ENCODE peak calls at places on chromosomes 16 and 17, in eight cellular contexts. One of them, this sample, is unnamed.

GRCh38 chr16:79519448-79519847 is 81.1 kb downstream of the MAF start:
- ATAC-seq in Panc1: no peak
- ATAC-seq in activated T-helper 17 cell treated with anti-CD3 and anti-CD28 coated beads, Interleukin-2, amount 50 U/mL, for 72 hours: peak
- ATAC-seq in left cardiac atrium: no peak
- ATAC-seq in Right ventricle myocardium inferior: peak
- ATAC-seq in left lung: no peak
- ATAC-seq in heart left ventricle: no peak
- ATAC-seq in RWPE2: no peak
- ATAC-seq in this sample: peak

GRCh38 chr16:89548344-89549006 is 12.0 kb upstream of the RPL13 start:
- ATAC-seq in Panc1: no peak
- ATAC-seq in activated T-helper 17 cell treated with anti-CD3 and anti-CD28 coated beads, Interleukin-2, amount 50 U/mL, for 72 hours: peak
- ATAC-seq in left cardiac atrium: no peak
- ATAC-seq in Right ventricle myocardium inferior: no peak
- ATAC-seq in left lung: no peak
- ATAC-seq in heart left ventricle: no peak
- ATAC-seq in RWPE2: no peak
- ATAC-seq in this sample: no peak

GRCh38 chr17:43456661-43457361 is 27.0 kb upstream of the DHX8 start:
- ATAC-seq in Panc1: no peak
- ATAC-seq in activated T-helper 17 cell treated with anti-CD3 and anti-CD28 coated beads, Interleukin-2, amount 50 U/mL, for 72 hours: peak
- ATAC-seq in left cardiac atrium: peak
- ATAC-seq in Right ventricle myocardium inferior: peak
- ATAC-seq in left lung: peak
- ATAC-seq in heart left ventricle: peak
- ATAC-seq in RWPE2: peak
- ATAC-seq in this sample: peak

GRCh38 chr17:51133365-51133764 is 12.7 kb upstream of the SPAG9 start:
- ATAC-seq in Panc1: no peak
- ATAC-seq in activated T-helper 17 cell treated with anti-CD3 and anti-CD28 coated beads, Interleukin-2, amount 50 U/mL, for 72 hours: peak
- ATAC-seq in left cardiac atrium: no peak
- ATAC-seq in Right ventricle myocardium inferior: no peak
- ATAC-seq in left lung: no peak
- ATAC-seq in heart left ventricle: no peak
- ATAC-seq in RWPE2: no peak
- ATAC-seq in this sample: no peak

GRCh38 chr16:89200850-89201466 is 621 bp upstream of the SLC22A31 start:
- ATAC-seq in Panc1: peak
- ATAC-seq in activated T-helper 17 cell treated with anti-CD3 and anti-CD28 coated beads, Interleukin-2, amount 50 U/mL, for 72 hours: peak
- ATAC-seq in left cardiac atrium: peak
- ATAC-seq in Right ventricle myocardium inferior: no peak
- ATAC-seq in left lung: no peak
- ATAC-seq in heart left ventricle: no peak
- ATAC-seq in RWPE2: no peak
- ATAC-seq in this sample: no peak

GRCh38 chr17:78390241-78391050 is 12.0 kb downstream of the PGS1 start:
- ATAC-seq in Panc1: peak
- ATAC-seq in activated T-helper 17 cell treated with anti-CD3 and anti-CD28 coated beads, Interleukin-2, amount 50 U/mL, for 72 hours: peak
- ATAC-seq in left cardiac atrium: no peak
- ATAC-seq in Right ventricle myocardium inferior: peak
- ATAC-seq in left lung: no peak
- ATAC-seq in heart left ventricle: no peak
- ATAC-seq in RWPE2: peak
- ATAC-seq in this sample: no peak

GRCh38 chr17:81513669-81514484 is 1.3 kb upstream of the ACTG1 start:
- ATAC-seq in Panc1: peak
- ATAC-seq in activated T-helper 17 cell treated with anti-CD3 and anti-CD28 coated beads, Interleukin-2, amount 50 U/mL, for 72 hours: peak
- ATAC-seq in left cardiac atrium: peak
- ATAC-seq in Right ventricle myocardium inferior: peak
- ATAC-seq in left lung: peak
- ATAC-seq in heart left ventricle: peak
- ATAC-seq in RWPE2: peak
- ATAC-seq in this sample: peak

GRCh38 chr17:40330850-40331470 is 22.0 kb downstream of the RARA start:
- ATAC-seq in Panc1: no peak
- ATAC-seq in activated T-helper 17 cell treated with anti-CD3 and anti-CD28 coated beads, Interleukin-2, amount 50 U/mL, for 72 hours: no peak
- ATAC-seq in left cardiac atrium: no peak
- ATAC-seq in Right ventricle myocardium inferior: no peak
- ATAC-seq in left lung: no peak
- ATAC-seq in heart left ventricle: no peak
- ATAC-seq in RWPE2: no peak
- ATAC-seq in this sample: no peak

GRCh38 chr17:5430413-5430999 is 8.4 kb downstream of the C1QBP start:
- ATAC-seq in Panc1: no peak
- ATAC-seq in activated T-helper 17 cell treated with anti-CD3 and anti-CD28 coated beads, Interleukin-2, amount 50 U/mL, for 72 hours: no peak
- ATAC-seq in left cardiac atrium: no peak
- ATAC-seq in Right ventricle myocardium inferior: no peak
- ATAC-seq in left lung: peak
- ATAC-seq in heart left ventricle: no peak
- ATAC-seq in RWPE2: no peak
- ATAC-seq in this sample: peak

GRCh38 chr17:82765357-82765756 is 13.5 kb downstream of the TBCD start:
- ATAC-seq in Panc1: no peak
- ATAC-seq in activated T-helper 17 cell treated with anti-CD3 and anti-CD28 coated beads, Interleukin-2, amount 50 U/mL, for 72 hours: no peak
- ATAC-seq in left cardiac atrium: no peak
- ATAC-seq in Right ventricle myocardium inferior: no peak
- ATAC-seq in left lung: no peak
- ATAC-seq in heart left ventricle: peak
- ATAC-seq in RWPE2: no peak
- ATAC-seq in this sample: no peak

GRCh38 chr16:58733248-58733670 is 857 bp downstream of the GOT2 start:
- ATAC-seq in Panc1: no peak
- ATAC-seq in activated T-helper 17 cell treated with anti-CD3 and anti-CD28 coated beads, Interleukin-2, amount 50 U/mL, for 72 hours: no peak
- ATAC-seq in left cardiac atrium: peak
- ATAC-seq in Right ventricle myocardium inferior: peak
- ATAC-seq in left lung: peak
- ATAC-seq in heart left ventricle: no peak
- ATAC-seq in RWPE2: no peak
- ATAC-seq in this sample: no peak

GRCh38 chr17:75511270-75511609 is 4.1 kb downstream of the CASKIN2 start:
- ATAC-seq in Panc1: no peak
- ATAC-seq in activated T-helper 17 cell treated with anti-CD3 and anti-CD28 coated beads, Interleukin-2, amount 50 U/mL, for 72 hours: no peak
- ATAC-seq in left cardiac atrium: no peak
- ATAC-seq in Right ventricle myocardium inferior: no peak
- ATAC-seq in left lung: no peak
- ATAC-seq in heart left ventricle: no peak
- ATAC-seq in RWPE2: no peak
- ATAC-seq in this sample: no peak

GRCh38 chr17:34713687-34714086 is 134.3 kb downstream of the TMEM132E start:
- ATAC-seq in Panc1: no peak
- ATAC-seq in activated T-helper 17 cell treated with anti-CD3 and anti-CD28 coated beads, Interleukin-2, amount 50 U/mL, for 72 hours: no peak
- ATAC-seq in left cardiac atrium: no peak
- ATAC-seq in Right ventricle myocardium inferior: no peak
- ATAC-seq in left lung: no peak
- ATAC-seq in heart left ventricle: no peak
- ATAC-seq in RWPE2: no peak
- ATAC-seq in this sample: no peak

GRCh38 chr16:17166095-17166494 is 304.7 kb downstream of the XYLT1 start:
- ATAC-seq in Panc1: no peak
- ATAC-seq in activated T-helper 17 cell treated with anti-CD3 and anti-CD28 coated beads, Interleukin-2, amount 50 U/mL, for 72 hours: no peak
- ATAC-seq in left cardiac atrium: no peak
- ATAC-seq in Right ventricle myocardium inferior: no peak
- ATAC-seq in left lung: no peak
- ATAC-seq in heart left ventricle: no peak
- ATAC-seq in RWPE2: no peak
- ATAC-seq in this sample: no peak

GRCh38 chr16:2008631-2009301 is 855 bp downstream of the ZNF598 start:
- ATAC-seq in Panc1: no peak
- ATAC-seq in activated T-helper 17 cell treated with anti-CD3 and anti-CD28 coated beads, Interleukin-2, amount 50 U/mL, for 72 hours: no peak
- ATAC-seq in left cardiac atrium: peak
- ATAC-seq in Right ventricle myocardium inferior: no peak
- ATAC-seq in left lung: no peak
- ATAC-seq in heart left ventricle: no peak
- ATAC-seq in RWPE2: no peak
- ATAC-seq in this sample: peak

GRCh38 chr17:11855306-11855705 is 142.0 kb downstream of the ZNF18 start:
- ATAC-seq in Panc1: no peak
- ATAC-seq in activated T-helper 17 cell treated with anti-CD3 and anti-CD28 coated beads, Interleukin-2, amount 50 U/mL, for 72 hours: no peak
- ATAC-seq in left cardiac atrium: no peak
- ATAC-seq in Right ventricle myocardium inferior: no peak
- ATAC-seq in left lung: no peak
- ATAC-seq in heart left ventricle: no peak
- ATAC-seq in RWPE2: no peak
- ATAC-seq in this sample: no peak

GRCh38 chr17:58969156-58969555 is 137.5 kb downstream of the TRIM37 start:
- ATAC-seq in Panc1: no peak
- ATAC-seq in activated T-helper 17 cell treated with anti-CD3 and anti-CD28 coated beads, Interleukin-2, amount 50 U/mL, for 72 hours: no peak
- ATAC-seq in left cardiac atrium: no peak
- ATAC-seq in Right ventricle myocardium inferior: no peak
- ATAC-seq in left lung: peak
- ATAC-seq in heart left ventricle: no peak
- ATAC-seq in RWPE2: no peak
- ATAC-seq in this sample: no peak

GRCh38 chr16:11354407-11354732 is 9.1 kb downstream of the RMI2 start:
- ATAC-seq in Panc1: no peak
- ATAC-seq in activated T-helper 17 cell treated with anti-CD3 and anti-CD28 coated beads, Interleukin-2, amount 50 U/mL, for 72 hours: peak
- ATAC-seq in left cardiac atrium: no peak
- ATAC-seq in Right ventricle myocardium inferior: no peak
- ATAC-seq in left lung: no peak
- ATAC-seq in heart left ventricle: no peak
- ATAC-seq in RWPE2: no peak
- ATAC-seq in this sample: no peak

GRCh38 chr16:77387810-77388209 is 47.0 kb downstream of the ADAMTS18 start:
- ATAC-seq in Panc1: no peak
- ATAC-seq in activated T-helper 17 cell treated with anti-CD3 and anti-CD28 coated beads, Interleukin-2, amount 50 U/mL, for 72 hours: no peak
- ATAC-seq in left cardiac atrium: no peak
- ATAC-seq in Right ventricle myocardium inferior: no peak
- ATAC-seq in left lung: no peak
- ATAC-seq in heart left ventricle: no peak
- ATAC-seq in RWPE2: no peak
- ATAC-seq in this sample: no peak

GRCh38 chr17:49496183-49496865 is 1.2 kb downstream of the NGFR start:
- ATAC-seq in Panc1: peak
- ATAC-seq in activated T-helper 17 cell treated with anti-CD3 and anti-CD28 coated beads, Interleukin-2, amount 50 U/mL, for 72 hours: peak
- ATAC-seq in left cardiac atrium: peak
- ATAC-seq in Right ventricle myocardium inferior: peak
- ATAC-seq in left lung: peak
- ATAC-seq in heart left ventricle: peak
- ATAC-seq in RWPE2: peak
- ATAC-seq in this sample: peak

GRCh38 chr17:40541060-40541872 is 24.0 kb downstream of the CCR7 start:
- ATAC-seq in Panc1: no peak
- ATAC-seq in activated T-helper 17 cell treated with anti-CD3 and anti-CD28 coated beads, Interleukin-2, amount 50 U/mL, for 72 hours: peak
- ATAC-seq in left cardiac atrium: no peak
- ATAC-seq in Right ventricle myocardium inferior: no peak
- ATAC-seq in left lung: no peak
- ATAC-seq in heart left ventricle: no peak
- ATAC-seq in RWPE2: no peak
- ATAC-seq in this sample: no peak

GRCh38 chr17:48441231-48441711 is 11.3 kb upstream of the SKAP1 start:
- ATAC-seq in Panc1: no peak
- ATAC-seq in activated T-helper 17 cell treated with anti-CD3 and anti-CD28 coated beads, Interleukin-2, amount 50 U/mL, for 72 hours: peak
- ATAC-seq in left cardiac atrium: peak
- ATAC-seq in Right ventricle myocardium inferior: no peak
- ATAC-seq in left lung: no peak
- ATAC-seq in heart left ventricle: no peak
- ATAC-seq in RWPE2: no peak
- ATAC-seq in this sample: peak

GRCh38 chr16:11669380-11670146 is 1.3 kb downstream of the SNN start:
- ATAC-seq in Panc1: peak
- ATAC-seq in activated T-helper 17 cell treated with anti-CD3 and anti-CD28 coated beads, Interleukin-2, amount 50 U/mL, for 72 hours: no peak
- ATAC-seq in left cardiac atrium: peak
- ATAC-seq in Right ventricle myocardium inferior: peak
- ATAC-seq in left lung: peak
- ATAC-seq in heart left ventricle: peak
- ATAC-seq in RWPE2: no peak
- ATAC-seq in this sample: no peak

GRCh38 chr17:83024205-83024971 is 55.0 kb upstream of the METRNL start:
- ATAC-seq in Panc1: peak
- ATAC-seq in activated T-helper 17 cell treated with anti-CD3 and anti-CD28 coated beads, Interleukin-2, amount 50 U/mL, for 72 hours: peak
- ATAC-seq in left cardiac atrium: no peak
- ATAC-seq in Right ventricle myocardium inferior: no peak
- ATAC-seq in left lung: no peak
- ATAC-seq in heart left ventricle: no peak
- ATAC-seq in RWPE2: no peak
- ATAC-seq in this sample: no peak

This sample was measured in esophagus mucosa.